ENCODE peak calls at places on chromosomes 13 and 19, in eight cellular contexts. One of them, this sample, is unnamed.
A peak's percentile ranks its signal among the peaks of the same experiment; 100 is the strongest.

GRCh38 chr19:2944403-2944774 is 382 bp downstream of the ZNF77 start:
- DNase-seq in transverse colon: no peak
- DNase-seq in endothelial cell of umbilical vein: no peak
- DNase-seq in breast epithelium: no peak
- DNase-seq in spleen: no peak
- DNase-seq in GM23338: no peak
- DNase-seq in stomach: no peak
- DNase-seq in suprapubic skin: no peak
- DNase-seq in this sample: no peak

GRCh38 chr13:99974939-99975561 is 3.5 kb upstream of the ZIC5 start:
- DNase-seq in transverse colon: no peak
- DNase-seq in endothelial cell of umbilical vein: no peak
- DNase-seq in breast epithelium: no peak
- DNase-seq in spleen: no peak
- DNase-seq in GM23338: peak; percentile 76
- DNase-seq in stomach: peak; percentile 11
- DNase-seq in suprapubic skin: no peak
- DNase-seq in this sample: no peak

GRCh38 chr19:2327773-2328400 is 499 bp downstream of the LSM7 start:
- DNase-seq in transverse colon: peak; percentile 58
- DNase-seq in endothelial cell of umbilical vein: peak; percentile 90
- DNase-seq in breast epithelium: no peak
- DNase-seq in spleen: peak; percentile 72
- DNase-seq in GM23338: peak; percentile 82
- DNase-seq in stomach: peak; percentile 52
- DNase-seq in suprapubic skin: no peak
- DNase-seq in this sample: no peak

GRCh38 chr19:54366811-54367210 is 2.1 kb upstream of the LAIR1 start:
- DNase-seq in transverse colon: no peak
- DNase-seq in endothelial cell of umbilical vein: no peak
- DNase-seq in breast epithelium: no peak
- DNase-seq in spleen: no peak
- DNase-seq in GM23338: no peak
- DNase-seq in stomach: no peak
- DNase-seq in suprapubic skin: no peak
- DNase-seq in this sample: no peak

GRCh38 chr13:49300716-49301589 is 53.2 kb downstream of the CDADC1 start:
- DNase-seq in transverse colon: peak; percentile 64
- DNase-seq in endothelial cell of umbilical vein: peak; percentile 70
- DNase-seq in breast epithelium: no peak
- DNase-seq in spleen: peak; percentile 82
- DNase-seq in GM23338: peak; percentile 87
- DNase-seq in stomach: peak; percentile 41
- DNase-seq in suprapubic skin: peak; percentile 72
- DNase-seq in this sample: peak; percentile 81

GRCh38 chr19:39845621-39846175 is 481 bp downstream of the FBL start:
- DNase-seq in transverse colon: no peak
- DNase-seq in endothelial cell of umbilical vein: no peak
- DNase-seq in breast epithelium: no peak
- DNase-seq in spleen: no peak
- DNase-seq in GM23338: peak; percentile 62
- DNase-seq in stomach: no peak
- DNase-seq in suprapubic skin: no peak
- DNase-seq in this sample: no peak

GRCh38 chr13:47705185-47705584 is 295.9 kb downstream of the SUCLA2 start:
- DNase-seq in transverse colon: no peak
- DNase-seq in endothelial cell of umbilical vein: no peak
- DNase-seq in breast epithelium: no peak
- DNase-seq in spleen: no peak
- DNase-seq in GM23338: no peak
- DNase-seq in stomach: no peak
- DNase-seq in suprapubic skin: no peak
- DNase-seq in this sample: no peak

GRCh38 chr19:50669319-50670101 is 20.3 kb downstream of the C19orf81 start:
- DNase-seq in transverse colon: peak; percentile 21
- DNase-seq in endothelial cell of umbilical vein: peak; percentile 31
- DNase-seq in breast epithelium: no peak
- DNase-seq in spleen: no peak
- DNase-seq in GM23338: peak; percentile 35
- DNase-seq in stomach: peak; percentile 30
- DNase-seq in suprapubic skin: no peak
- DNase-seq in this sample: no peak

GRCh38 chr19:1407662-1408299 is 395 bp downstream of the DAZAP1 start:
- DNase-seq in transverse colon: peak; percentile 34
- DNase-seq in endothelial cell of umbilical vein: no peak
- DNase-seq in breast epithelium: no peak
- DNase-seq in spleen: peak; percentile 93
- DNase-seq in GM23338: no peak
- DNase-seq in stomach: no peak
- DNase-seq in suprapubic skin: no peak
- DNase-seq in this sample: peak; percentile 74

GRCh38 chr19:44703336-44704078 is 4.6 kb downstream of the CEACAM16 start:
- DNase-seq in transverse colon: no peak
- DNase-seq in endothelial cell of umbilical vein: no peak
- DNase-seq in breast epithelium: no peak
- DNase-seq in spleen: no peak
- DNase-seq in GM23338: no peak
- DNase-seq in stomach: no peak
- DNase-seq in suprapubic skin: no peak
- DNase-seq in this sample: no peak

GRCh38 chr19:45716314-45717130 is 14.2 kb downstream of the FBXO46 start:
- DNase-seq in transverse colon: peak; percentile 51
- DNase-seq in endothelial cell of umbilical vein: peak; percentile 49
- DNase-seq in breast epithelium: peak; percentile 63
- DNase-seq in spleen: no peak
- DNase-seq in GM23338: peak; percentile 61
- DNase-seq in stomach: no peak
- DNase-seq in suprapubic skin: no peak
- DNase-seq in this sample: no peak

GRCh38 chr19:42185281-42185680 is 32.2 kb downstream of the DEDD2 start:
- DNase-seq in transverse colon: no peak
- DNase-seq in endothelial cell of umbilical vein: no peak
- DNase-seq in breast epithelium: no peak
- DNase-seq in spleen: no peak
- DNase-seq in GM23338: no peak
- DNase-seq in stomach: no peak
- DNase-seq in suprapubic skin: no peak
- DNase-seq in this sample: no peak

GRCh38 chr13:41455725-41456419 is 1.5 kb upstream of the RGCC start:
- DNase-seq in transverse colon: no peak
- DNase-seq in endothelial cell of umbilical vein: no peak
- DNase-seq in breast epithelium: no peak
- DNase-seq in spleen: no peak
- DNase-seq in GM23338: peak; percentile 14
- DNase-seq in stomach: no peak
- DNase-seq in suprapubic skin: no peak
- DNase-seq in this sample: no peak

GRCh38 chr13:113982296-113982661 is 8.4 kb upstream of the C13orf46 start:
- DNase-seq in transverse colon: no peak
- DNase-seq in endothelial cell of umbilical vein: no peak
- DNase-seq in breast epithelium: peak; percentile 43
- DNase-seq in spleen: peak; percentile 64
- DNase-seq in GM23338: no peak
- DNase-seq in stomach: no peak
- DNase-seq in suprapubic skin: peak; percentile 58
- DNase-seq in this sample: peak; percentile 56

GRCh38 chr19:42246143-42246868 is 3.9 kb upstream of the GSK3A start:
- DNase-seq in transverse colon: peak; percentile 74
- DNase-seq in endothelial cell of umbilical vein: peak; percentile 72
- DNase-seq in breast epithelium: peak; percentile 75
- DNase-seq in spleen: peak; percentile 81
- DNase-seq in GM23338: peak; percentile 88
- DNase-seq in stomach: peak; percentile 73
- DNase-seq in suprapubic skin: peak; percentile 91
- DNase-seq in this sample: peak; percentile 95

GRCh38 chr19:7927605-7928333 is 1.8 kb upstream of the CTXN1 start:
- DNase-seq in transverse colon: no peak
- DNase-seq in endothelial cell of umbilical vein: no peak
- DNase-seq in breast epithelium: no peak
- DNase-seq in spleen: no peak
- DNase-seq in GM23338: no peak
- DNase-seq in stomach: no peak
- DNase-seq in suprapubic skin: peak; percentile 68
- DNase-seq in this sample: no peak

GRCh38 chr13:60080871-60081270 is 82.9 kb downstream of the DIAPH3 start:
- DNase-seq in transverse colon: no peak
- DNase-seq in endothelial cell of umbilical vein: no peak
- DNase-seq in breast epithelium: no peak
- DNase-seq in spleen: no peak
- DNase-seq in GM23338: no peak
- DNase-seq in stomach: no peak
- DNase-seq in suprapubic skin: no peak
- DNase-seq in this sample: no peak

GRCh38 chr19:51572908-51573307 is 1.8 kb downstream of the ZNF175 start:
- DNase-seq in transverse colon: no peak
- DNase-seq in endothelial cell of umbilical vein: peak; percentile 71
- DNase-seq in breast epithelium: no peak
- DNase-seq in spleen: no peak
- DNase-seq in GM23338: no peak
- DNase-seq in stomach: no peak
- DNase-seq in suprapubic skin: no peak
- DNase-seq in this sample: no peak

GRCh38 chr13:110520431-110521295 is 40.9 kb downstream of the RAB20 start:
- DNase-seq in transverse colon: peak; percentile 88
- DNase-seq in endothelial cell of umbilical vein: no peak
- DNase-seq in breast epithelium: no peak
- DNase-seq in spleen: no peak
- DNase-seq in GM23338: no peak
- DNase-seq in stomach: peak; percentile 68
- DNase-seq in suprapubic skin: peak; percentile 92
- DNase-seq in this sample: peak; percentile 94
- TF ChIP-seq POLR2AphosphoS5 in transverse colon: peak; percentile 70
- TF ChIP-seq POLR2AphosphoS5 in endothelial cell of umbilical vein: no peak
- TF ChIP-seq POLR2AphosphoS5 in breast epithelium: peak; percentile 69
- TF ChIP-seq POLR2AphosphoS5 in spleen: peak; percentile 71
- TF ChIP-seq POLR2AphosphoS5 in GM23338: no peak
- TF ChIP-seq POLR2AphosphoS5 in stomach: peak; percentile 62
- TF ChIP-seq POLR2AphosphoS5 in suprapubic skin: peak; percentile 86
- TF ChIP-seq POLR2AphosphoS5 in this sample: peak; percentile 66

GRCh38 chr13:81929988-81930387 is 1589.1 kb upstream of the SPRY2 start:
- DNase-seq in transverse colon: no peak
- DNase-seq in endothelial cell of umbilical vein: peak; percentile 43
- DNase-seq in breast epithelium: no peak
- DNase-seq in spleen: no peak
- DNase-seq in GM23338: peak; percentile 87
- DNase-seq in stomach: no peak
- DNase-seq in suprapubic skin: no peak
- DNase-seq in this sample: no peak

DNA sequence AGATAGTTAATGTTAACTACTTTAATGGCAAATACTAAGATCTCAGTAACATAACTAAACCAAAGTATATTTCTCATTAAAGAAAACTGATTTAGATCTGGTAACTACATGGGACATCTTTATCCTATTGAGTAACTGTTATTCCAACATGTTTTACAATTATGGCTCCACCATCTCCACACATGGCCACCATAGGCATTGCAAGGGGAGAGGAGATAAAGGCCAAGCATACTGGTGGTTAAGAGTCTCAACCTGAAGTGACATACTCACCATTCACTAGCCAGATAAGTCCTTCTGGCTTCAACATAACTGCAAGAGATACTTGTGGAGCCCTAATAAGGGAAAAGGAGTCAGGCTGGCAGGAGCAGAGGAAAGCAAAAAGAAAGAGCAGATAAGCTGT is 1586.4 kb upstream of the SPRY2 start:
- DNase-seq in transverse colon: no peak
- DNase-seq in endothelial cell of umbilical vein: no peak
- DNase-seq in breast epithelium: no peak
- DNase-seq in spleen: no peak
- DNase-seq in GM23338: peak; percentile 41
- DNase-seq in stomach: no peak
- DNase-seq in suprapubic skin: no peak
- DNase-seq in this sample: no peak
- TF ChIP-seq CTCF in transverse colon: no peak
- TF ChIP-seq CTCF in endothelial cell of umbilical vein: no peak
- TF ChIP-seq CTCF in breast epithelium: no peak
- TF ChIP-seq CTCF in spleen: no peak
- TF ChIP-seq CTCF in GM23338: peak; percentile 47
- TF ChIP-seq CTCF in stomach: no peak
- TF ChIP-seq CTCF in suprapubic skin: no peak
- TF ChIP-seq CTCF in this sample: no peak

DNA sequence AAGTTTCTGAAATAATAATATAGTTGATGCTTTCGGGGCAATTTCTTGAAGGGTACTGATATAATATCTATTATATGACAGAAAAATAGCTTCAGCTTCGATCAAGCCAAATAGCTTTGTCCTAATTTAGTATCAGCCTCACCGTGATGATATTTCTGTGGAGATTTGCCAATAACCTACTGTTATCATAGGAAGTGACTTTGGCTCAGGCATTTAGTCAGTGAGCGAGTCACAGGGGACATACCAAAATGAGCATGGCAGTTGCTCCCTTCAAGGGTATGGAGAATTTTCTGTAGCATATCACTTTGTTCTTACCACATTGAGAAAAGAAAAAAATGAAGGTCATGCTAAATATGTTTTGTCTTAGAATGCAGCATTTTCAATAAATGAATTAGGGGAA is 767.6 kb upstream of the SLITRK1 start:
- DNase-seq in transverse colon: no peak
- DNase-seq in endothelial cell of umbilical vein: no peak
- DNase-seq in breast epithelium: no peak
- DNase-seq in spleen: no peak
- DNase-seq in GM23338: no peak
- DNase-seq in stomach: no peak
- DNase-seq in suprapubic skin: no peak
- DNase-seq in this sample: no peak
- TF ChIP-seq POLR2AphosphoS5 in transverse colon: no peak
- TF ChIP-seq POLR2AphosphoS5 in endothelial cell of umbilical vein: no peak
- TF ChIP-seq POLR2AphosphoS5 in breast epithelium: no peak
- TF ChIP-seq POLR2AphosphoS5 in spleen: no peak
- TF ChIP-seq POLR2AphosphoS5 in GM23338: no peak
- TF ChIP-seq POLR2AphosphoS5 in stomach: no peak
- TF ChIP-seq POLR2AphosphoS5 in suprapubic skin: no peak
- TF ChIP-seq POLR2AphosphoS5 in this sample: no peak

GRCh38 chr13:97101912-97102311 is 107.6 kb upstream of the OXGR1 start:
- DNase-seq in transverse colon: no peak
- DNase-seq in endothelial cell of umbilical vein: no peak
- DNase-seq in breast epithelium: no peak
- DNase-seq in spleen: no peak
- DNase-seq in GM23338: no peak
- DNase-seq in stomach: no peak
- DNase-seq in suprapubic skin: no peak
- DNase-seq in this sample: no peak

GRCh38 chr13:97106323-97106722 is 112.0 kb upstream of the OXGR1 start:
- DNase-seq in transverse colon: no peak
- DNase-seq in endothelial cell of umbilical vein: no peak
- DNase-seq in breast epithelium: no peak
- DNase-seq in spleen: no peak
- DNase-seq in GM23338: no peak
- DNase-seq in stomach: no peak
- DNase-seq in suprapubic skin: no peak
- DNase-seq in this sample: no peak

GRCh38 chr13:97100821-97101220 is 106.5 kb upstream of the OXGR1 start:
- DNase-seq in transverse colon: no peak
- DNase-seq in endothelial cell of umbilical vein: no peak
- DNase-seq in breast epithelium: no peak
- DNase-seq in spleen: no peak
- DNase-seq in GM23338: no peak
- DNase-seq in stomach: no peak
- DNase-seq in suprapubic skin: no peak
- DNase-seq in this sample: no peak
- TF ChIP-seq CTCF in transverse colon: no peak
- TF ChIP-seq CTCF in endothelial cell of umbilical vein: no peak
- TF ChIP-seq CTCF in breast epithelium: no peak
- TF ChIP-seq CTCF in spleen: no peak
- TF ChIP-seq CTCF in GM23338: no peak
- TF ChIP-seq CTCF in stomach: no peak
- TF ChIP-seq CTCF in suprapubic skin: no peak
- TF ChIP-seq CTCF in this sample: no peak

This sample was measured in sigmoid colon.